ENCODE peak calls at places on chromosomes 13 and 19, in four cellular contexts. One of them, this sample, is unnamed.

GRCh38 chr13:90233933-90234672 is 1113.4 kb upstream of the MIR17HG start:
- DNase-seq in GM23248: no peak
- DNase-seq in RKO: no peak
- DNase-seq in colonic mucosa: no peak
- DNase-seq in this sample: no peak

GRCh38 chr19:18386543-18387251 is 739 bp downstream of the GDF15 start:
- DNase-seq in GM23248: peak
- DNase-seq in RKO: peak
- DNase-seq in colonic mucosa: peak
- DNase-seq in this sample: no peak

GRCh38 chr19:12789098-12789903 is 2.0 kb upstream of the JUNB start:
- DNase-seq in GM23248: peak
- DNase-seq in RKO: no peak
- DNase-seq in colonic mucosa: peak
- DNase-seq in this sample: no peak

GRCh38 chr13:113928701-113929627 is 44.9 kb downstream of the C13orf46 start:
- DNase-seq in GM23248: peak
- DNase-seq in RKO: no peak
- DNase-seq in colonic mucosa: no peak
- DNase-seq in this sample: no peak

GRCh38 chr19:14066139-14066538 is 4.3 kb upstream of the PALM3 start:
- DNase-seq in GM23248: no peak
- DNase-seq in RKO: no peak
- DNase-seq in colonic mucosa: no peak
- DNase-seq in this sample: no peak

GRCh38 chr19:38653028-38653571 is 5.7 kb downstream of the ACTN4 start:
- DNase-seq in GM23248: peak
- DNase-seq in RKO: no peak
- DNase-seq in colonic mucosa: peak
- DNase-seq in this sample: no peak

GRCh38 chr19:13784731-13785452 is 10.4 kb upstream of the ZSWIM4 start:
- DNase-seq in GM23248: peak
- DNase-seq in RKO: peak
- DNase-seq in colonic mucosa: peak
- DNase-seq in this sample: peak

GRCh38 chr13:112688560-112689497 is 1.0 kb upstream of the ATP11A start:
- DNase-seq in GM23248: peak
- DNase-seq in RKO: no peak
- DNase-seq in colonic mucosa: peak
- DNase-seq in this sample: peak

GRCh38 chr19:2549701-2550191 is 73.8 kb downstream of the GADD45B start:
- DNase-seq in GM23248: peak
- DNase-seq in RKO: peak
- DNase-seq in colonic mucosa: peak
- DNase-seq in this sample: no peak

GRCh38 chr13:49292742-49293498 is 45.2 kb downstream of the CDADC1 start:
- DNase-seq in GM23248: peak
- DNase-seq in RKO: no peak
- DNase-seq in colonic mucosa: no peak
- DNase-seq in this sample: no peak

GRCh38 chr19:54095136-54095858 is 5.3 kb downstream of the OSCAR start:
- DNase-seq in GM23248: no peak
- DNase-seq in RKO: no peak
- DNase-seq in colonic mucosa: no peak
- DNase-seq in this sample: no peak

GRCh38 chr19:52689804-52690394 is 44.9 kb downstream of the ZNF611 start:
- DNase-seq in GM23248: peak
- DNase-seq in RKO: no peak
- DNase-seq in colonic mucosa: peak
- DNase-seq in this sample: peak

GRCh38 chr19:35266904-35267817 is 1.6 kb upstream of the USF2 start:
- DNase-seq in GM23248: peak
- DNase-seq in RKO: peak
- DNase-seq in colonic mucosa: peak
- DNase-seq in this sample: peak

GRCh38 chr19:42185281-42185680 is 32.2 kb downstream of the DEDD2 start:
- DNase-seq in GM23248: peak
- DNase-seq in RKO: no peak
- DNase-seq in colonic mucosa: no peak
- DNase-seq in this sample: no peak

GRCh38 chr19:16386619-16387240 is 62.1 kb downstream of the KLF2 start:
- DNase-seq in GM23248: peak
- DNase-seq in RKO: peak
- DNase-seq in colonic mucosa: no peak
- DNase-seq in this sample: no peak

GRCh38 chr19:10936661-10937084 is 8.1 kb downstream of the TIMM29 start:
- DNase-seq in GM23248: peak
- DNase-seq in RKO: peak
- DNase-seq in colonic mucosa: peak
- DNase-seq in this sample: no peak